ENCODE peak calls at places on chromosomes 5 and 9, in eight cellular contexts. One of them, this sample, is unnamed.

GRCh38 chr5:42518595-42519067 is 95.4 kb downstream of the GHR start:
- DNase-seq in PC-9: no peak
- DNase-seq in Peyer's patch: no peak
- DNase-seq in dorsolateral prefrontal cortex: no peak
- DNase-seq in heart left ventricle: no peak
- DNase-seq in heart right ventricle: no peak
- DNase-seq in fibroblast of lung: peak
- DNase-seq in lung: no peak
- DNase-seq in this sample: no peak

GRCh38 chr5:126430631-126431030 is 7.4 kb downstream of the GRAMD2B start:
- DNase-seq in Peyer's patch: no peak
- DNase-seq in heart left ventricle: no peak
- DNase-seq in lung: no peak
- DNase-seq in fibroblast of lung: peak
- DNase-seq in dorsolateral prefrontal cortex: no peak
- DNase-seq in heart right ventricle: no peak
- DNase-seq in PC-9: no peak
- DNase-seq in this sample: no peak

GRCh38 chr9:136939431-136939995 is 5.0 kb downstream of the FBXW5 start:
- DNase-seq in fibroblast of lung: no peak
- DNase-seq in lung: no peak
- DNase-seq in Peyer's patch: no peak
- DNase-seq in PC-9: no peak
- DNase-seq in heart right ventricle: no peak
- DNase-seq in dorsolateral prefrontal cortex: no peak
- DNase-seq in heart left ventricle: no peak
- DNase-seq in this sample: no peak

GRCh38 chr5:172106511-172107356 is 81.3 kb downstream of the STK10 start:
- DNase-seq in heart right ventricle: no peak
- DNase-seq in PC-9: peak
- DNase-seq in Peyer's patch: peak
- DNase-seq in fibroblast of lung: peak
- DNase-seq in heart left ventricle: peak
- DNase-seq in lung: peak
- DNase-seq in dorsolateral prefrontal cortex: no peak
- DNase-seq in this sample: peak

GRCh38 chr9:120538339-120538738 is 41.6 kb downstream of the CDK5RAP2 start:
- DNase-seq in heart right ventricle: peak
- DNase-seq in lung: no peak
- DNase-seq in Peyer's patch: no peak
- DNase-seq in heart left ventricle: no peak
- DNase-seq in fibroblast of lung: no peak
- DNase-seq in PC-9: no peak
- DNase-seq in dorsolateral prefrontal cortex: no peak
- DNase-seq in this sample: no peak

GRCh38 chr9:76658510-76659231 is 105.6 kb upstream of the PCA3 start:
- DNase-seq in heart left ventricle: no peak
- DNase-seq in lung: no peak
- DNase-seq in Peyer's patch: no peak
- DNase-seq in PC-9: no peak
- DNase-seq in dorsolateral prefrontal cortex: no peak
- DNase-seq in fibroblast of lung: peak
- DNase-seq in heart right ventricle: no peak
- DNase-seq in this sample: no peak

GRCh38 chr9:121788686-121789366 is 137.4 kb downstream of the DAB2IP start:
- DNase-seq in lung: no peak
- DNase-seq in dorsolateral prefrontal cortex: no peak
- DNase-seq in PC-9: no peak
- DNase-seq in heart left ventricle: no peak
- DNase-seq in heart right ventricle: no peak
- DNase-seq in Peyer's patch: no peak
- DNase-seq in fibroblast of lung: no peak
- DNase-seq in this sample: no peak

GRCh38 chr5:116380615-116381014 is 194.0 kb downstream of the SEMA6A start:
- DNase-seq in PC-9: no peak
- DNase-seq in dorsolateral prefrontal cortex: no peak
- DNase-seq in lung: no peak
- DNase-seq in fibroblast of lung: no peak
- DNase-seq in heart right ventricle: no peak
- DNase-seq in heart left ventricle: no peak
- DNase-seq in Peyer's patch: no peak
- DNase-seq in this sample: no peak

GRCh38 chr9:98502311-98502975 is 206.3 kb downstream of the GABBR2 start:
- DNase-seq in PC-9: no peak
- DNase-seq in Peyer's patch: no peak
- DNase-seq in lung: peak
- DNase-seq in heart left ventricle: no peak
- DNase-seq in dorsolateral prefrontal cortex: no peak
- DNase-seq in heart right ventricle: no peak
- DNase-seq in fibroblast of lung: peak
- DNase-seq in this sample: peak

GRCh38 chr5:175534070-175534932 is 55.9 kb downstream of the SFXN1 start:
- DNase-seq in heart left ventricle: peak
- DNase-seq in heart right ventricle: peak
- DNase-seq in PC-9: peak
- DNase-seq in dorsolateral prefrontal cortex: peak
- DNase-seq in fibroblast of lung: peak
- DNase-seq in lung: peak
- DNase-seq in Peyer's patch: peak
- DNase-seq in this sample: peak

GRCh38 chr9:37364751-37365360 is 57.6 kb upstream of the GRHPR start:
- DNase-seq in Peyer's patch: no peak
- DNase-seq in lung: no peak
- DNase-seq in fibroblast of lung: no peak
- DNase-seq in heart right ventricle: no peak
- DNase-seq in PC-9: no peak
- DNase-seq in dorsolateral prefrontal cortex: no peak
- DNase-seq in heart left ventricle: no peak
- DNase-seq in this sample: no peak

GRCh38 chr9:22098636-22099332 is 89.7 kb upstream of the CDKN2B start:
- DNase-seq in fibroblast of lung: peak
- DNase-seq in PC-9: no peak
- DNase-seq in heart right ventricle: no peak
- DNase-seq in lung: no peak
- DNase-seq in dorsolateral prefrontal cortex: no peak
- DNase-seq in heart left ventricle: no peak
- DNase-seq in Peyer's patch: peak
- DNase-seq in this sample: no peak

GRCh38 chr5:130536726-130537125 is 628.3 kb downstream of the HINT1 start:
- DNase-seq in heart left ventricle: no peak
- DNase-seq in fibroblast of lung: no peak
- DNase-seq in heart right ventricle: no peak
- DNase-seq in PC-9: no peak
- DNase-seq in lung: no peak
- DNase-seq in dorsolateral prefrontal cortex: no peak
- DNase-seq in Peyer's patch: no peak
- DNase-seq in this sample: no peak

GRCh38 chr5:130545291-130545690 is 619.8 kb downstream of the HINT1 start:
- DNase-seq in lung: no peak
- DNase-seq in fibroblast of lung: no peak
- DNase-seq in heart left ventricle: no peak
- DNase-seq in heart right ventricle: no peak
- DNase-seq in dorsolateral prefrontal cortex: no peak
- DNase-seq in Peyer's patch: no peak
- DNase-seq in PC-9: no peak
- DNase-seq in this sample: no peak

GRCh38 chr5:130546216-130546615 is 618.8 kb downstream of the HINT1 start:
- DNase-seq in Peyer's patch: no peak
- DNase-seq in fibroblast of lung: no peak
- DNase-seq in PC-9: no peak
- DNase-seq in lung: no peak
- DNase-seq in dorsolateral prefrontal cortex: no peak
- DNase-seq in heart right ventricle: no peak
- DNase-seq in heart left ventricle: no peak
- DNase-seq in this sample: no peak

DNA sequence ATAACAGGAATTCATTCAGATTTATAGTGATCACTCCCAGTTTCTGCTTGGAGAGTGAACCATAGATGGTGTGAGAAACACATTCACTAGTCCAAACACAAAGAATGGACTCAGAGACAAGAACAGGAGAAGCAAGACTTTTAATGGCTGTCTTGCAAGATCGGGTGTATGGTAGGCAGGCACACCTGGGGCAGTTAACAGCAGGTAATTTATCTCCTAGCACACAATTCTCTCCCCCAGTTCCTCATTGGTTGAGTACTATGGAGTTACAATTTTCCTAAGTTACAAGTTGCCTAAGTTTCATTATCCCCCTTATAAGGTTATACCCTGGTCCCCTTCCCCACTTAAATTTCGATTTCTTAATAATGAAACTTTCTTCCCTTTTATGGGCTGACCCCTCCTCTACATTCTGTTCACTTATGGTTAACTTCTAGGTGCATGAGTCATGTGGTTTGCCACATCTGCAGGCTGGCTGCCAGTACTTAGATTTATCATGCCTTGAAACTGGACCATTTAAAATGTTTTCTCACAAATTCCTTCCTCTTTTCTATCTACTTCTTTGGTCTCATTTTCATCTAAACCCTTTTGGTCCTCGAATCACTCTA is 623.3 kb downstream of the HINT1 start:
- DNase-seq in heart right ventricle: no peak
- DNase-seq in Peyer's patch: no peak
- DNase-seq in dorsolateral prefrontal cortex: no peak
- DNase-seq in heart left ventricle: no peak
- DNase-seq in fibroblast of lung: peak
- DNase-seq in PC-9: no peak
- DNase-seq in lung: no peak
- DNase-seq in this sample: no peak
- H3K27ac ChIP-seq in heart right ventricle: no peak
- H3K27ac ChIP-seq in Peyer's patch: no peak
- H3K27ac ChIP-seq in dorsolateral prefrontal cortex: no peak
- H3K27ac ChIP-seq in heart left ventricle: no peak
- H3K27ac ChIP-seq in fibroblast of lung: no peak
- H3K27ac ChIP-seq in PC-9: peak
- H3K27ac ChIP-seq in lung: no peak
- H3K27ac ChIP-seq in this sample: no peak

GRCh38 chr5:37005252-37005651 is 128.7 kb downstream of the NIPBL start:
- DNase-seq in Peyer's patch: no peak
- DNase-seq in heart left ventricle: no peak
- DNase-seq in lung: no peak
- DNase-seq in fibroblast of lung: peak
- DNase-seq in heart right ventricle: no peak
- DNase-seq in PC-9: no peak
- DNase-seq in dorsolateral prefrontal cortex: no peak
- DNase-seq in this sample: no peak
- H3K27ac ChIP-seq in Peyer's patch: no peak
- H3K27ac ChIP-seq in heart left ventricle: no peak
- H3K27ac ChIP-seq in lung: no peak
- H3K27ac ChIP-seq in fibroblast of lung: no peak
- H3K27ac ChIP-seq in heart right ventricle: no peak
- H3K27ac ChIP-seq in PC-9: no peak
- H3K27ac ChIP-seq in dorsolateral prefrontal cortex: no peak
- H3K27ac ChIP-seq in this sample: no peak

GRCh38 chr9:96853711-96854072 is 622 bp downstream of the ZNF782 start:
- DNase-seq in dorsolateral prefrontal cortex: no peak
- DNase-seq in lung: no peak
- DNase-seq in fibroblast of lung: no peak
- DNase-seq in PC-9: no peak
- DNase-seq in Peyer's patch: no peak
- DNase-seq in heart left ventricle: no peak
- DNase-seq in heart right ventricle: no peak
- DNase-seq in this sample: no peak
- H3K27ac ChIP-seq in dorsolateral prefrontal cortex: no peak
- H3K27ac ChIP-seq in lung: peak
- H3K27ac ChIP-seq in fibroblast of lung: no peak
- H3K27ac ChIP-seq in PC-9: no peak
- H3K27ac ChIP-seq in Peyer's patch: peak
- H3K27ac ChIP-seq in heart left ventricle: peak
- H3K27ac ChIP-seq in heart right ventricle: peak
- H3K27ac ChIP-seq in this sample: no peak

DNA sequence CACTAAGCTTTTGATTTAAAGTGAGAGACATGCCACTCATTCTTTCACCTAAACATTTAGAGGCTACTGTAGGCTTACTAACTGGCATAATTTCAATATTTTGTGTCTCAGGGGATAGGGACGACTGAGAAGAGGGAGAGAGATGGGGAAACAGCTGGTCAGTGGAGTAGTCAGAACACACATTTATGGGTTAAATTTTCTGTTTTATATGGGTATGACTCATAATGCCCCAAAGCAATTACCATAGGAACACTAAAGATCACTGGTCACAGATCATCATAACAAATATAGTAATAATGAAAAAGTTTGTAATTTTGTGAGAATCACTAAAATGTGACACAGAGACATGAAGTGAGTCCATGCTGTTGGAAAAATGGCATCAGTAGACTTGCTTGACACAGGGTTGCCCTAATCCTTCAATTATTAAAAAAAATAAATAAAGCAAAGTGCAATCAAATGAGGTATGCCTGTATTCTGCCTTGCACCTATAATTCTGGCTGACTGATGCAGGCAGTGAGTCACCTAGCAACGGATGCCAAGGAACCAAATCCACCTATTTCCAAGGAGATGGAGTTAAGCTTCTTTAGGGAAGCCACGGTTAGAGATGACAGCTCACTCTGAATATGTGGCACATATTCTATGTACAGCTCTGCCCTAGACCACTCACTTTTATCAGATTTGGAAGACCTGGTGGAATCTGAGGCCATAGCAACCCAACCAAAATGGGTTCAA is 166.1 kb downstream of the MARCHF11 start:
- DNase-seq in heart right ventricle: no peak
- DNase-seq in Peyer's patch: no peak
- DNase-seq in fibroblast of lung: no peak
- DNase-seq in heart left ventricle: no peak
- DNase-seq in lung: no peak
- DNase-seq in dorsolateral prefrontal cortex: no peak
- DNase-seq in PC-9: no peak
- DNase-seq in this sample: no peak
- H3K27ac ChIP-seq in heart right ventricle: no peak
- H3K27ac ChIP-seq in Peyer's patch: no peak
- H3K27ac ChIP-seq in fibroblast of lung: no peak
- H3K27ac ChIP-seq in heart left ventricle: no peak
- H3K27ac ChIP-seq in lung: no peak
- H3K27ac ChIP-seq in dorsolateral prefrontal cortex: no peak
- H3K27ac ChIP-seq in PC-9: no peak
- H3K27ac ChIP-seq in this sample: no peak

DNA sequence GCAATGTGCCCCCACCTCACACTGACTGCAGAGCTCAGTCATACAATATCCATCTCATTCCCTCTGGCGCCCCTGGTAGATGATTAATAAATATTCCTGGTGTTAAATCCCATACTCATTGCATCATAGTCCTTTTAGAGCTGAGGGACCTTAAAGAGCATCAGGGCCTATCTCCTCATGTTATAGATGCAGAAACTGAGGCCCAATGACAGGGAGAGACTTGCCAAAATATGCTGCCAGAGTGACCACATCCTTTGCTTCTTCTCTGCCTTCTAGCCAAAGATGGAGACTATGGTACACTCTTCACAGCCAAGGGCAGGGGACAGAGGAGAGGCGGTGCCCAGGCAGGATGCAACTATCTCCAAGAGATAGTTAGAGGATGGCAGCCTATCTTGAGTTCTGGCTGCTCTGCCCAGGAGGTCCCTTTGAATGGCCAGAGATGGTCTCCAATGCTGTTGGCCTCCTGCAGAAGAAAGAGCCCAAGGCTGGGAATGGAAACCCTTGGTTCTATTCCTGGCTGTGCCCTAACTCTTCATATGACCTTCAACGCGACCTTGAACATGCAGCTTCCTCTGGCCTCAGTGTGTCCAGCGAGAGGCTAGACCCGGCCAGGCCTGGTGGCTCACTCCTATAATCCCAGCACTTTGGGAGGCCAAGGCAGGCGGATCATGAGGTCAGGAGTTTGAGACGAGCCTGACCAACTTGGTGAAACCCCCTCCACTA is 36.3 kb upstream of the IL17B start:
- DNase-seq in fibroblast of lung: no peak
- DNase-seq in PC-9: no peak
- DNase-seq in lung: no peak
- DNase-seq in heart right ventricle: no peak
- DNase-seq in dorsolateral prefrontal cortex: no peak
- DNase-seq in Peyer's patch: no peak
- DNase-seq in heart left ventricle: no peak
- DNase-seq in this sample: no peak
- H3K27ac ChIP-seq in fibroblast of lung: peak
- H3K27ac ChIP-seq in PC-9: no peak
- H3K27ac ChIP-seq in lung: peak
- H3K27ac ChIP-seq in heart right ventricle: peak
- H3K27ac ChIP-seq in dorsolateral prefrontal cortex: no peak
- H3K27ac ChIP-seq in Peyer's patch: peak
- H3K27ac ChIP-seq in heart left ventricle: peak
- H3K27ac ChIP-seq in this sample: no peak